ENCODE peak calls at places on chromosome 11, in nine cellular contexts. One of them, this sample, is unnamed.
A peak's percentile ranks its signal among the peaks of the same experiment; 100 is the strongest.

GRCh38 chr11:120131941-120132644 is 5.8 kb downstream of the TRIM29 start:
- DNase-seq in MM.1S: no peak
- DNase-seq in GM23338: no peak
- DNase-seq in neural progenitor cell: no peak
- DNase-seq in GM23248: no peak
- DNase-seq in PC-3: no peak
- DNase-seq in HCT116: no peak
- DNase-seq in SK-N-SH: no peak
- DNase-seq in hepatocyte: no peak
- DNase-seq in this sample: no peak

GRCh38 chr11:128361451-128362020 is 225.8 kb downstream of the ETS1 start:
- DNase-seq in GM23338: no peak
- DNase-seq in hepatocyte: peak; percentile 59
- DNase-seq in MM.1S: peak; percentile 9
- DNase-seq in neural progenitor cell: no peak
- DNase-seq in HCT116: no peak
- DNase-seq in SK-N-SH: no peak
- DNase-seq in PC-3: peak; percentile 58
- DNase-seq in GM23248: peak; percentile 38
- DNase-seq in this sample: no peak

GRCh38 chr11:28727254-28727653 is 619.1 kb downstream of the METTL15 start:
- DNase-seq in GM23248: peak; percentile 62
- DNase-seq in HCT116: no peak
- DNase-seq in GM23338: no peak
- DNase-seq in MM.1S: no peak
- DNase-seq in neural progenitor cell: no peak
- DNase-seq in SK-N-SH: no peak
- DNase-seq in PC-3: no peak
- DNase-seq in hepatocyte: no peak
- DNase-seq in this sample: no peak

GRCh38 chr11:133821776-133822175 is 23.5 kb downstream of the SPATA19 start:
- DNase-seq in GM23338: peak; percentile 93
- DNase-seq in GM23248: peak; percentile 22
- DNase-seq in SK-N-SH: peak; percentile 66
- DNase-seq in MM.1S: peak; percentile 26
- DNase-seq in neural progenitor cell: peak; percentile 87
- DNase-seq in HCT116: peak; percentile 27
- DNase-seq in PC-3: peak; percentile 33
- DNase-seq in hepatocyte: peak; percentile 87
- DNase-seq in this sample: peak; percentile 38

GRCh38 chr11:62496676-62497075 is 49.9 kb downstream of the AHNAK start:
- DNase-seq in neural progenitor cell: no peak
- DNase-seq in MM.1S: no peak
- DNase-seq in GM23338: no peak
- DNase-seq in GM23248: no peak
- DNase-seq in HCT116: no peak
- DNase-seq in hepatocyte: no peak
- DNase-seq in SK-N-SH: no peak
- DNase-seq in PC-3: no peak
- DNase-seq in this sample: no peak

GRCh38 chr11:125062931-125063428 is at the start of gene SLC37A2:
- DNase-seq in MM.1S: peak; percentile 78
- DNase-seq in GM23338: peak; percentile 80
- DNase-seq in HCT116: no peak
- DNase-seq in PC-3: peak; percentile 73
- DNase-seq in hepatocyte: peak; percentile 82
- DNase-seq in GM23248: peak; percentile 79
- DNase-seq in SK-N-SH: peak; percentile 91
- DNase-seq in neural progenitor cell: peak; percentile 90
- DNase-seq in this sample: peak; percentile 60

GRCh38 chr11:118149493-118149892 is 3.1 kb downstream of the SCN4B start:
- DNase-seq in HCT116: no peak
- DNase-seq in GM23338: no peak
- DNase-seq in hepatocyte: no peak
- DNase-seq in GM23248: no peak
- DNase-seq in neural progenitor cell: no peak
- DNase-seq in SK-N-SH: no peak
- DNase-seq in PC-3: no peak
- DNase-seq in MM.1S: no peak
- DNase-seq in this sample: no peak

GRCh38 chr11:69358398-69359080 is 64.6 kb downstream of the MYEOV start:
- DNase-seq in PC-3: no peak
- DNase-seq in GM23338: no peak
- DNase-seq in neural progenitor cell: no peak
- DNase-seq in hepatocyte: no peak
- DNase-seq in HCT116: no peak
- DNase-seq in SK-N-SH: no peak
- DNase-seq in GM23248: no peak
- DNase-seq in MM.1S: no peak
- DNase-seq in this sample: no peak

GRCh38 chr11:126482586-126483108 is 127.2 kb downstream of the ST3GAL4 start:
- DNase-seq in GM23338: no peak
- DNase-seq in GM23248: peak; percentile 36
- DNase-seq in hepatocyte: no peak
- DNase-seq in MM.1S: no peak
- DNase-seq in neural progenitor cell: no peak
- DNase-seq in PC-3: no peak
- DNase-seq in HCT116: no peak
- DNase-seq in SK-N-SH: no peak
- DNase-seq in this sample: no peak

GRCh38 chr11:126628450-126628789 is 272.9 kb downstream of the ST3GAL4 start:
- DNase-seq in PC-3: no peak
- DNase-seq in GM23248: no peak
- DNase-seq in SK-N-SH: no peak
- DNase-seq in neural progenitor cell: no peak
- DNase-seq in GM23338: no peak
- DNase-seq in hepatocyte: no peak
- DNase-seq in HCT116: no peak
- DNase-seq in MM.1S: no peak
- DNase-seq in this sample: no peak

GRCh38 chr11:299951-300735 is 817 bp upstream of the IFITM5 start:
- DNase-seq in hepatocyte: peak; percentile 61
- DNase-seq in GM23338: peak; percentile 87
- DNase-seq in PC-3: no peak
- DNase-seq in HCT116: no peak
- DNase-seq in SK-N-SH: peak; percentile 66
- DNase-seq in GM23248: peak; percentile 42
- DNase-seq in neural progenitor cell: peak; percentile 78
- DNase-seq in MM.1S: no peak
- DNase-seq in this sample: no peak

GRCh38 chr11:117931971-117932370 is 2.8 kb upstream of the TMPRSS13 start:
- DNase-seq in MM.1S: no peak
- DNase-seq in hepatocyte: no peak
- DNase-seq in neural progenitor cell: no peak
- DNase-seq in HCT116: no peak
- DNase-seq in GM23338: no peak
- DNase-seq in GM23248: no peak
- DNase-seq in SK-N-SH: no peak
- DNase-seq in PC-3: no peak
- DNase-seq in this sample: no peak

GRCh38 chr11:60905551-60906113 is 753 bp downstream of the PRPF19 start:
- DNase-seq in GM23248: peak; percentile 70
- DNase-seq in PC-3: peak; percentile 86
- DNase-seq in HCT116: no peak
- DNase-seq in neural progenitor cell: no peak
- DNase-seq in MM.1S: peak; percentile 16
- DNase-seq in hepatocyte: peak; percentile 53
- DNase-seq in GM23338: peak; percentile 11
- DNase-seq in SK-N-SH: peak; percentile 60
- DNase-seq in this sample: peak; percentile 29

GRCh38 chr11:1837171-1838076 is 1.4 kb upstream of the TNNI2 start:
- DNase-seq in HCT116: no peak
- DNase-seq in GM23338: peak; percentile 88
- DNase-seq in neural progenitor cell: peak; percentile 93
- DNase-seq in MM.1S: peak; percentile 43
- DNase-seq in SK-N-SH: peak; percentile 97
- DNase-seq in hepatocyte: peak; percentile 91
- DNase-seq in PC-3: peak; percentile 33
- DNase-seq in GM23248: peak; percentile 64
- DNase-seq in this sample: peak; percentile 88

GRCh38 chr11:28547395-28547794 is 439.2 kb downstream of the METTL15 start:
- DNase-seq in MM.1S: no peak
- DNase-seq in GM23338: no peak
- DNase-seq in PC-3: no peak
- DNase-seq in neural progenitor cell: peak; percentile 41
- DNase-seq in GM23248: no peak
- DNase-seq in SK-N-SH: no peak
- DNase-seq in hepatocyte: no peak
- DNase-seq in HCT116: no peak
- DNase-seq in this sample: no peak

GRCh38 chr11:64585150-64585549 is 5.9 kb upstream of the SLC22A12 start:
- DNase-seq in GM23338: no peak
- DNase-seq in hepatocyte: no peak
- DNase-seq in HCT116: no peak
- DNase-seq in PC-3: no peak
- DNase-seq in MM.1S: no peak
- DNase-seq in SK-N-SH: no peak
- DNase-seq in neural progenitor cell: no peak
- DNase-seq in GM23248: no peak
- DNase-seq in this sample: no peak
- TF ChIP-seq EZH2phosphoT487 in GM23338: no peak
- TF ChIP-seq EZH2phosphoT487 in hepatocyte: no peak
- TF ChIP-seq EZH2phosphoT487 in HCT116: no peak
- TF ChIP-seq EZH2phosphoT487 in PC-3: no peak
- TF ChIP-seq EZH2phosphoT487 in MM.1S: no peak
- TF ChIP-seq EZH2phosphoT487 in SK-N-SH: no peak
- TF ChIP-seq EZH2phosphoT487 in neural progenitor cell: no peak
- TF ChIP-seq EZH2phosphoT487 in GM23248: no peak
- TF ChIP-seq EZH2phosphoT487 in this sample: no peak

DNA sequence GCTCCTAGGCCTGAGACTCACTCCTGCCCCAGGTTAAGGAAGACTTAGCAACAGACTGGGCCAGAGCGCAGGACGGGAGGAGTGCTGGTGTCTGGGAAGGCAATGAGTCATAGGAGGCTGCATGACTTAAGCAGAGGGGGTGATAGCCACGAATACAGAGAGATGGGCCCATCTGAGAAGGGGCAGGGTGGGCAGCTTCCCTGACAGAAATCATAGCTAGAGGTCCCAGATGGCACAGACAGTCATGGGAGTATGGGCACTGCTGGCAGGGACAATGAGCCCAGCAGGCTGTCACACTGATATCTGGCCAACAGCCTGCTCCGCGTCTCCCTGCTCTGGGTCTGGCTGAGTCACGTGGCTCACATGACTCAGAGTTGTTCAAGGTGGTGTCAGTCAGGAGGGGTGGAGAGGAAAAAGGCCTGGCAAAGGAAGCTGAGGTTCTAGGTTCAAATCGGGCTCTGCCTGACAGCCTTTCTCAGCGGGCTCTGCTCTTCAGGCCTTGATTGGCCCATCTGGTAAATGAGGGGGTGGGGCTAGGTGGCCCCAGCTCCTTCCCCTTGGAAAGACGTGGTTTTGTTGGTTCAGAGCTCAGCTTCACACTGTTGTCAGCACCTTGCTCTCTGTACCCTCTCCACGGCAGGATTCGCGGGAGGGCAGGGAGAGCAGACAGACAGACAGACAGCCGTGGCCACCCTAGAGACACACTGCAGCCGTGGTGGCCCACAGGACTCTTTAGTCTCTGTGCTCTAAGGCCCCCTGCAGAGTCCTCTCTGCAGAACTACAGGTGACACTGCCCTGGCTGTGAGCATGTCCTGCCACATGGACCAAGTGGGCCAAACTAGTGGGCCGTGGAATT is 47.8 kb downstream of the DBX1 start:
- DNase-seq in PC-3: peak; percentile 83
- DNase-seq in GM23248: peak; percentile 98
- DNase-seq in GM23338: no peak
- DNase-seq in neural progenitor cell: no peak
- DNase-seq in hepatocyte: peak; percentile 87
- DNase-seq in SK-N-SH: peak; percentile 44
- DNase-seq in HCT116: peak; percentile 82
- DNase-seq in MM.1S: no peak
- DNase-seq in this sample: no peak
- H2AFZ ChIP-seq in PC-3: peak overlapping the region; percentile 63
- H2AFZ ChIP-seq in GM23248: peak overlapping the region; percentile 82
- H2AFZ ChIP-seq in GM23338: no peak overlapping the region
- H2AFZ ChIP-seq in neural progenitor cell: no peak overlapping the region
- H2AFZ ChIP-seq in hepatocyte: no peak overlapping the region
- H2AFZ ChIP-seq in SK-N-SH: no peak overlapping the region
- H2AFZ ChIP-seq in HCT116: peak overlapping the region; percentile 11
- H2AFZ ChIP-seq in MM.1S: no peak overlapping the region
- H2AFZ ChIP-seq in this sample: no peak overlapping the region

DNA sequence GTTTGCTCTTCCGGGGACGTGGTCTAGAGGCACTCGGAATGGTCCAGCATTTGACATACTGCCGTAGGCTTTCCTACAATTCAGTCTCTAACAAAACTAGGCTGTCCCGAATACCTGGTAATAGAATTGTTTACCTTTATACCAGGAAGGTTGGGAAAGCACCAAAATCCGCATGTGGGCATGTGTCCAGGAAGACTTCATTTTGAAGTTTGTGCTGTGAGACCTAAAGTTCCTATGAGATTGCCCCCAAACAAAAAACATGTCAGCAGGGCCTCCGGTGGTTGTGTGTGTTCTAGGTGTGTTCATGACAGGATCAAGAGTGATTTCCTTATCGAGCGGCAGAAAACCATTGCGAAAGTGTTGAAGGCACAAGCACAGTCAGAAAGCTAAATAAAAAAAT is 26.1 kb downstream of the HSPA8 start:
- DNase-seq in neural progenitor cell: no peak
- DNase-seq in MM.1S: no peak
- DNase-seq in PC-3: no peak
- DNase-seq in SK-N-SH: no peak
- DNase-seq in hepatocyte: no peak
- DNase-seq in GM23248: no peak
- DNase-seq in HCT116: no peak
- DNase-seq in GM23338: no peak
- DNase-seq in this sample: no peak
- H3K27ac ChIP-seq in neural progenitor cell: no peak overlapping the region
- H3K27ac ChIP-seq in MM.1S: no peak overlapping the region
- H3K27ac ChIP-seq in PC-3: no peak overlapping the region
- H3K27ac ChIP-seq in SK-N-SH: no peak overlapping the region
- H3K27ac ChIP-seq in hepatocyte: no peak overlapping the region
- H3K27ac ChIP-seq in GM23248: no peak overlapping the region
- H3K27ac ChIP-seq in HCT116: no peak overlapping the region
- H3K27ac ChIP-seq in GM23338: no peak overlapping the region
- H3K27ac ChIP-seq in this sample: no peak overlapping the region

GRCh38 chr11:113664981-113665710 is 41.0 kb downstream of the TMPRSS5 start:
- DNase-seq in PC-3: peak; percentile 68
- DNase-seq in GM23338: no peak
- DNase-seq in neural progenitor cell: no peak
- DNase-seq in GM23248: no peak
- DNase-seq in hepatocyte: peak; percentile 45
- DNase-seq in SK-N-SH: no peak
- DNase-seq in MM.1S: no peak
- DNase-seq in HCT116: no peak
- DNase-seq in this sample: no peak
- TF ChIP-seq EZH2phosphoT487 in PC-3: no peak
- TF ChIP-seq EZH2phosphoT487 in GM23338: no peak
- TF ChIP-seq EZH2phosphoT487 in neural progenitor cell: no peak
- TF ChIP-seq EZH2phosphoT487 in GM23248: no peak
- TF ChIP-seq EZH2phosphoT487 in hepatocyte: no peak
- TF ChIP-seq EZH2phosphoT487 in SK-N-SH: no peak
- TF ChIP-seq EZH2phosphoT487 in MM.1S: no peak
- TF ChIP-seq EZH2phosphoT487 in HCT116: no peak
- TF ChIP-seq EZH2phosphoT487 in this sample: no peak

DNA sequence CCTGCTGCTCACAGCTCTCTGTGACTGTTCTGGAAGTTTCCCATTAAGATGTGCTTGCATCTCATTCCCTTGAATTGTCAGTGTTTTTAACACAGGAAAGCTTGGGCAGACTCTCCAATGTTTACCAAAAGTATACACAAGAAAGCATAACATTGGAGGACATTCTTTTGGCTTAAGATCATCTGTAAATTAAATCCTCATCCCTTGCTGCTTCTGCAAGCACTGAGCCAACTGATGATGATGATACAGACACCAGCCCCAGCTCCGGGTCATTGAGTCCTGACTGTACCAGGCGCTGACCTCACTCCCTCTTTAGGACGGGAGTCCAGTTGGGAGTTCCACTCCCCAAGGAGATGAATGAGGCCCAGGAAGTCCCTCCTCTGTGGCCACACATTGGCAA is 23.8 kb downstream of the CD82 start:
- DNase-seq in MM.1S: no peak
- DNase-seq in PC-3: no peak
- DNase-seq in GM23338: no peak
- DNase-seq in GM23248: peak; percentile 90
- DNase-seq in HCT116: no peak
- DNase-seq in neural progenitor cell: no peak
- DNase-seq in SK-N-SH: no peak
- DNase-seq in hepatocyte: peak; percentile 48
- DNase-seq in this sample: no peak
- H2AFZ ChIP-seq in MM.1S: no peak overlapping the region
- H2AFZ ChIP-seq in PC-3: no peak overlapping the region
- H2AFZ ChIP-seq in GM23338: no peak overlapping the region
- H2AFZ ChIP-seq in GM23248: no peak overlapping the region
- H2AFZ ChIP-seq in HCT116: no peak overlapping the region
- H2AFZ ChIP-seq in neural progenitor cell: no peak overlapping the region
- H2AFZ ChIP-seq in SK-N-SH: no peak overlapping the region
- H2AFZ ChIP-seq in hepatocyte: no peak overlapping the region
- H2AFZ ChIP-seq in this sample: no peak overlapping the region

This sample was measured in OCI-LY7.